ENCODE peak calls at places on chromosomes 7 and 10, in ten cellular contexts. E is K562, F is astrocyte of the spinal cord, K is endothelial cell, L is HFF-Myc, N is RWPE1, T is dorsolateral prefrontal cortex, J is kidney, Q is progenitor cell of endocrine pancreas, H is choroid plexus epithelial cell. S is an unnamed sample.

GRCh38 chr10:79397051-79397450 is 48.4 kb downstream of the ZCCHC24 start:
- DNase-seq in E (no peak), F (no peak), K (no peak), L (no peak), N (no peak), T (no peak), J (peak), Q (no peak), H (no peak), S (no peak)

GRCh38 chr7:95951531-95951930 is 179.2 kb downstream of the DYNC1I1 start:
- DNase-seq in E (no peak), F (no peak), K (no peak), L (no peak), N (no peak), T (no peak), J (no peak), Q (no peak), H (no peak), S (no peak)

GRCh38 chr7:101058355-101058754 is 26.9 kb upstream of the TRIM56 start:
- DNase-seq in E (peak), F (peak), K (peak), L (peak), N (peak), T (peak), J (peak), Q (peak), H (peak), S (no peak)

GRCh38 chr7:131109757-131110293 is 217.9 kb upstream of the MKLN1 start:
- DNase-seq in E (peak), F (peak), K (peak), L (no peak), N (peak), T (peak), J (peak), Q (peak), H (peak), S (peak)

GRCh38 chr7:137606061-137606674 is 240.6 kb downstream of the DGKI start:
- DNase-seq in E (no peak), F (peak), K (no peak), L (peak), N (no peak), T (no peak), J (no peak), Q (no peak), H (peak), S (no peak)

GRCh38 chr10:119666709-119667004 is 15.5 kb downstream of the BAG3 start:
- DNase-seq in E (no peak), F (no peak), K (no peak), L (no peak), N (no peak), T (no peak), J (no peak), Q (no peak), H (no peak), S (no peak)

GRCh38 chr10:101071266-101071884 is 9.6 kb downstream of the KAZALD1 start:
- DNase-seq in E (no peak), F (no peak), K (no peak), L (no peak), N (no peak), T (no peak), J (no peak), Q (no peak), H (peak), S (no peak)

GRCh38 chr10:86400705-86401587 is 34.4 kb upstream of the GRID1 start:
- DNase-seq in E (no peak), F (peak), K (peak), L (no peak), N (no peak), T (peak), J (peak), Q (peak), H (peak), S (peak)

GRCh38 chr7:2518737-2519118 is 846 bp upstream of the LFNG start:
- DNase-seq in E (no peak), F (no peak), K (no peak), L (no peak), N (no peak), T (no peak), J (no peak), Q (no peak), H (no peak), S (no peak)

GRCh38 chr10:119468542-119469324 is 73.8 kb downstream of the RGS10 start:
- DNase-seq in E (peak), F (no peak), K (no peak), L (no peak), N (no peak), T (no peak), J (no peak), Q (no peak), H (no peak), S (no peak)

GRCh38 chr10:7529638-7530037 is 118.8 kb upstream of the SFMBT2 start:
- DNase-seq in E (no peak), F (no peak), K (peak), L (no peak), N (peak), T (peak), J (peak), Q (no peak), H (no peak), S (no peak)

GRCh38 chr7:84568786-84569185 is 374.2 kb upstream of the SEMA3A start:
- DNase-seq in E (no peak), F (no peak), K (no peak), L (no peak), N (no peak), T (no peak), J (no peak), Q (no peak), H (no peak), S (no peak)

GRCh38 chr7:57250801-57251200 is 118.6 kb upstream of the ZNF479 start:
- DNase-seq in E (no peak), F (no peak), K (no peak), L (no peak), N (no peak), T (no peak), J (no peak), Q (no peak), H (no peak), S (peak)

GRCh38 chr7:124722292-124722691 is 43.3 kb downstream of the GPR37 start:
- DNase-seq in E (no peak), F (peak), K (no peak), L (no peak), N (no peak), T (no peak), J (no peak), Q (no peak), H (peak), S (no peak)

GRCh38 chr10:67959839-67960476 is 75.5 kb downstream of the SIRT1 start:
- DNase-seq in E (no peak), F (no peak), K (no peak), L (no peak), N (no peak), T (no peak), J (no peak), Q (no peak), H (no peak), S (no peak)

GRCh38 chr7:76259124-76260086 is 43.1 kb upstream of the HSPB1 start:
- DNase-seq in E (no peak), F (no peak), K (no peak), L (no peak), N (no peak), T (no peak), J (no peak), Q (no peak), H (no peak), S (no peak)

GRCh38 chr7:101116898-101117297 is 10.0 kb upstream of the SERPINE1 start:
- DNase-seq in E (no peak), F (no peak), K (no peak), L (no peak), N (no peak), T (no peak), J (no peak), Q (no peak), H (no peak), S (no peak)

GRCh38 chr7:139532636-139533035 is 9.2 kb downstream of the CLEC2L start:
- DNase-seq in E (no peak), F (no peak), K (no peak), L (no peak), N (no peak), T (no peak), J (no peak), Q (no peak), H (no peak), S (no peak)

GRCh38 chr7:17133977-17134376 is 164.5 kb upstream of the AHR start:
- DNase-seq in E (no peak), F (no peak), K (no peak), L (no peak), N (no peak), T (no peak), J (no peak), Q (no peak), H (no peak), S (no peak)

GRCh38 chr10:17410907-17411306 is 43.5 kb downstream of the ST8SIA6 start:
- DNase-seq in E (no peak), F (no peak), K (no peak), L (no peak), N (no peak), T (no peak), J (no peak), Q (no peak), H (no peak), S (no peak)

GRCh38 chr7:4631664-4632171 is 50.4 kb upstream of the FOXK1 start:
- DNase-seq in E (peak), F (peak), K (peak), L (peak), N (peak), T (peak), J (peak), Q (peak), H (peak), S (no peak)

GRCh38 chr7:4629287-4629905 is 52.7 kb upstream of the FOXK1 start:
- DNase-seq in E (no peak), F (no peak), K (no peak), L (no peak), N (no peak), T (no peak), J (peak), Q (no peak), H (no peak), S (no peak)

GRCh38 chr7:4621401-4621800 is 60.7 kb upstream of the FOXK1 start:
- DNase-seq in E (no peak), F (no peak), K (no peak), L (no peak), N (no peak), T (no peak), J (no peak), Q (no peak), H (peak), S (no peak)

GRCh38 chr7:4631021-4631663 is 51.0 kb upstream of the FOXK1 start:
- DNase-seq in E (no peak), F (no peak), K (no peak), L (no peak), N (no peak), T (no peak), J (peak), Q (no peak), H (no peak), S (no peak)

GRCh38 chr7:4626318-4626845 is 55.7 kb upstream of the FOXK1 start:
- DNase-seq in E (no peak), F (no peak), K (no peak), L (no peak), N (no peak), T (no peak), J (no peak), Q (no peak), H (no peak), S (no peak)
- TF ChIP-seq CTCF in E (peak), F (no peak), K (no peak), L (no peak), N (no peak), T (no peak), J (no peak), Q (no peak), H (no peak), S (no peak)

GRCh38 chr10:71797533-71798307 is 24.4 kb upstream of the VSIR start:
- DNase-seq in E (peak), F (no peak), K (no peak), L (no peak), N (no peak), T (no peak), J (peak), Q (no peak), H (no peak), S (no peak)
- TF ChIP-seq CTCF in E (peak), F (no peak), K (no peak), L (no peak), N (no peak), T (no peak), J (no peak), Q (no peak), H (no peak), S (no peak)

GRCh38 chr7:117949232-117949631 is 76.0 kb upstream of the CTTNBP2 start:
- DNase-seq in E (no peak), F (peak), K (no peak), L (no peak), N (peak), T (no peak), J (no peak), Q (no peak), H (peak), S (no peak)
- TF ChIP-seq CTCF in E (no peak), F (peak), K (no peak), L (no peak), N (no peak), T (no peak), J (no peak), Q (no peak), H (peak), S (peak)

DNA sequence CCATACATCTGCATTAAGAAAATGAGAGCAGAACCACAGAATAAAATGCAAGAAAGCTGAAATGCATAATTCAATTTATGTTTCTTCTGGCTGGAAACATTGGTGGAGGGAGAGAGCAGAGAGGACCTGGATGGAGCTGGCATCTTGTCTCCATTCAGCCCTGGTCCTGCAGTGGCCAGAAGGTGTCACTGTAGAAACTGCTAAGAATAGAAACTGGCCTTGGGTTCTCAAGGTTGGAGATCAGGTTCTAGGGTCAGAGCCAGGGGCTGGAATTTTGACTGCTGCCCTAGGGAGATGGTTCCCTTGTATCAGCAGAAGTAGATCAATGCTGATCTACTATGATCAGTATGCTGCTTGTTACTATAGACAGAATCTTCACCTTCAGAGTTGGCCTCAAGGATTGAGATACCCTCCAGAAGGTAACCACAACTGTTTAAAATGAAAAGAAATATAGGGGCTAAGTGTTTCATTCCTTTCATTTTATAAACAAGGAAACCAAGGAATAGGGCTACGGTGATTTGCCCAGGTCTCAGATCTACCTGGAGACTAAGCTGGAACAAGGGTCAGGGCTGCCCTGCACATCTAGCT is 13.1 kb downstream of the TAS2R41 start:
- DNase-seq in E (peak), F (no peak), K (peak), L (no peak), N (no peak), T (no peak), J (no peak), Q (no peak), H (peak), S (no peak)
- TF ChIP-seq CTCF in E (peak), F (peak), K (no peak), L (peak), N (peak), T (no peak), J (peak), Q (peak), H (peak), S (peak)

GRCh38 chr10:125961743-125962142 is 65.4 kb downstream of the FANK1 start:
- DNase-seq in E (no peak), F (no peak), K (no peak), L (no peak), N (no peak), T (no peak), J (no peak), Q (no peak), H (no peak), S (no peak)
- TF ChIP-seq CTCF in E (no peak), F (no peak), K (no peak), L (no peak), N (no peak), T (no peak), J (no peak), Q (no peak), H (peak), S (no peak)

GRCh38 chr10:32207544-32207943 is 139.4 kb downstream of the EPC1 start:
- DNase-seq in E (peak), F (peak), K (peak), L (no peak), N (peak), T (no peak), J (no peak), Q (peak), H (peak), S (no peak)
- TF ChIP-seq CTCF in E (peak), F (peak), K (peak), L (peak), N (peak), T (no peak), J (peak), Q (peak), H (peak), S (peak)